ENCODE peak calls at places on chromosome 15, in seven cellular contexts. H is HepG2, G is RWPE1, V is GM23338, U is thoracic aorta, B is H9, X is lower lobe of right lung. M is an unnamed sample.

GRCh38 chr15:63860161-63860954 is 26.6 kb upstream of the HERC1 start:
- DNase-seq in H (no peak), G (no peak), V (no peak), U (no peak), B (no peak), X (no peak), M (no peak)

GRCh38 chr15:64447536-64448315 is 12.7 kb upstream of the ZNF609 start:
- DNase-seq in H (no peak), G (no peak), V (no peak), U (no peak), B (no peak), X (no peak), M (no peak)

GRCh38 chr15:72235298-72235697 is 4.3 kb upstream of the PKM start:
- DNase-seq in H (no peak), G (no peak), V (no peak), U (no peak), B (no peak), X (no peak), M (no peak)

GRCh38 chr15:80967451-80967850 is 22.2 kb downstream of the MESD start:
- DNase-seq in H (peak; percentile 28), G (no peak), V (peak; percentile 95), U (no peak), B (peak; percentile 91), X (no peak), M (peak; percentile 33)

GRCh38 chr15:90991587-90992285 is 2.6 kb downstream of the PRC1 start:
- DNase-seq in H (no peak), G (no peak), V (no peak), U (no peak), B (no peak), X (no peak), M (no peak)

GRCh38 chr15:89899303-89899946 is 5.6 kb upstream of the AP3S2 start:
- DNase-seq in H (no peak), G (no peak), V (no peak), U (no peak), B (no peak), X (no peak), M (no peak)

GRCh38 chr15:29900237-29901189 is 78.2 kb upstream of the TJP1 start:
- DNase-seq in H (no peak), G (no peak), V (no peak), U (no peak), B (no peak), X (no peak), M (no peak)

GRCh38 chr15:50183112-50183794 is 1.3 kb downstream of the SLC27A2 start:
- DNase-seq in H (no peak), G (no peak), V (no peak), U (no peak), B (no peak), X (no peak), M (no peak)

GRCh38 chr15:48644498-48644826 is 1.0 kb downstream of the FBN1 start:
- DNase-seq in H (no peak), G (no peak), V (no peak), U (no peak), B (no peak), X (no peak), M (no peak)

GRCh38 chr15:62976301-62976842 is 66.2 kb upstream of the TPM1 start:
- DNase-seq in H (no peak), G (no peak), V (no peak), U (no peak), B (no peak), X (no peak), M (no peak)

GRCh38 chr15:71278989-71279756 is 163.9 kb downstream of the THSD4 start:
- DNase-seq in H (peak; percentile 72), G (peak; percentile 84), V (no peak), U (peak; percentile 42), B (no peak), X (peak; percentile 55), M (no peak)

GRCh38 chr15:31799711-31800321 is 230.5 kb upstream of the CHRNA7 start:
- DNase-seq in H (no peak), G (peak; percentile 17), V (no peak), U (no peak), B (no peak), X (no peak), M (no peak)

GRCh38 chr15:47652213-47652852 is 65.0 kb upstream of the SEMA6D start:
- DNase-seq in H (no peak), G (no peak), V (no peak), U (no peak), B (no peak), X (no peak), M (no peak)

GRCh38 chr15:40379853-40380252 is 2.7 kb upstream of the KNSTRN start:
- DNase-seq in H (peak; percentile 41), G (peak; percentile 95), V (no peak), U (peak; percentile 54), B (no peak), X (peak; percentile 85), M (no peak)

GRCh38 chr15:46897266-46897665 is 820.0 kb upstream of the SEMA6D start:
- DNase-seq in H (no peak), G (no peak), V (no peak), U (no peak), B (no peak), X (no peak), M (no peak)

GRCh38 chr15:84818221-84819131 is 1.3 kb downstream of the ALPK3 start:
- DNase-seq in H (peak; percentile 74), G (no peak), V (peak; percentile 82), U (no peak), B (peak; percentile 75), X (no peak), M (peak; percentile 31)

GRCh38 chr15:55618396-55618795 is 30.3 kb upstream of the PYGO1 start:
- DNase-seq in H (no peak), G (no peak), V (no peak), U (no peak), B (no peak), X (no peak), M (no peak)

GRCh38 chr15:66220587-66220986 is 33.0 kb downstream of the MEGF11 start:
- DNase-seq in H (no peak), G (no peak), V (no peak), U (no peak), B (no peak), X (no peak), M (no peak)

GRCh38 chr15:101496198-101496986 is 6.9 kb upstream of the PCSK6 start:
- DNase-seq in H (no peak), G (no peak), V (no peak), U (no peak), B (no peak), X (no peak), M (no peak)

DNA sequence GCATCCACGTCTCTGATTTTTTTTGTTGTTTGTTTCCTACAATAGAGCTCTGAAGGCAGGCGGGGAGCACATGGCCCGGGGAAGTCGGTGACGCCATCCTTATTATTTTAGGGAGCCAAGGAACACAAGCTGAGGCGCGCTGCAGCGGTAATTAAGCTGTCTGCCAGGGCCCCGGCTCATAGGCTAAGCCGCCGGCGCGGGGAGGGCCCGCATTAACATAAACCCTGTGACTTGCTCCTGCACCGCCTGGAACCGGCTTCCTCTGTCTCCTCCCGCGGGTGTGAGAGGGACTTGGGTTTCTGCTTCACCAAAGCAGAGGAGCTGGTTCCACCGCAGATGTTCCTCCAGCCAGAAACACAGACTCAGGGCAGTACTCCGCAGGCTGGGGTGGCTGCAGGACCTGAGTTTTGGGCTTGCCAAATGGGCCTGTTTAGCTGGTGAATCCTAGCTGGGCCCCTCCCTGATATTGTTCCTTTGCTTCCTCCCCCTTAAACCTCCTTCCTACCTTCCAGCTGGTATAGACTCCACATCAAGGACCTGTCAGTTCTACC is 25.3 kb downstream of the ANP32A start:
- DNase-seq in H (no peak), G (peak; percentile 95), V (peak; percentile 97), U (peak; percentile 74), B (peak; percentile 94), X (peak; percentile 93), M (peak; percentile 78)
- H3K27ac ChIP-seq in H (peak overlapping the region; percentile 43), G (peak overlapping the region; percentile 87), V (peak overlapping the region; percentile 88), U (peak overlapping the region; percentile 58), B (peak overlapping the region; percentile 2), X (peak overlapping the region; percentile 76), M (peak overlapping the region; percentile 0)

GRCh38 chr15:60118564-60119080 is 114.5 kb downstream of the FOXB1 start:
- DNase-seq in H (no peak), G (no peak), V (peak; percentile 54), U (no peak), B (peak; percentile 56), X (no peak), M (peak; percentile 58)
- H3K27ac ChIP-seq in H (no peak overlapping the region), G (no peak overlapping the region), V (peak overlapping the region; percentile 35), U (no peak overlapping the region), B (no peak overlapping the region), X (no peak overlapping the region), M (peak overlapping the region; percentile 2)

DNA sequence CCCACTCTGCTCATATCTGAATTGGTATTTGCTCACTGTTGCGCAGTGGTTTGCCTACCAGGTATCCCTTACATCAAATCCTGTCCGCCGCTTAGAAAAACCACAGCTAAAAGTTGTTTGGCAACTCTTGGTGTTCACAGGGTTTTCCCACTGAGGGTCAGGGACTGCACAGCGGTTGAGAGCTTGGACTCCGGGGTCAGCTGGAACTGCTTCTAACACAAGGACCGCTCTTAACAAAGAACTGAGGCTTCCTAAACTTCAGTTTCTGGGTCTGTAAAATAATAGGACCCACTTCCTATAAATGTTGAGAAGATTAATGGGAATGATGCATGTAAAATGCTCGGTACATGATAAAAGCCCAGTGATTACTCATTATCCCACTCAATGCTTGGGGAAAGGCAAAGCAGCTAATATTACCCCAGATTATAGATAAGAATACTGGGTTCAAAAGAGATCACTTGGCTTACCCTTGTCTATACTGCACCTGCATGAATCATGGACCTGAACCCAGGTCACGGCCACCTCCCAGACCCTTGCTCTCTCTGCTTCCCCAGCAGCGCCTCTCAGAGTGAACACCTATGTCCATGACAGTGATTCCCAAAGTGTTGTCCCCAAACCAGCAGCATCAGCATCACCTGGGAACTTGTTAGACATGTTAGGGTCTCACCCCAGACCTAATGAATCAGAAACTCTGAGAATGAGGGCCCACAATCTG is 36.1 kb downstream of the LIPC start:
- DNase-seq in H (peak; percentile 94), G (no peak), V (no peak), U (no peak), B (no peak), X (no peak), M (no peak)
- H3K27ac ChIP-seq in H (peak overlapping the region; percentile 78), G (no peak overlapping the region), V (no peak overlapping the region), U (no peak overlapping the region), B (no peak overlapping the region), X (no peak overlapping the region), M (no peak overlapping the region)

DNA sequence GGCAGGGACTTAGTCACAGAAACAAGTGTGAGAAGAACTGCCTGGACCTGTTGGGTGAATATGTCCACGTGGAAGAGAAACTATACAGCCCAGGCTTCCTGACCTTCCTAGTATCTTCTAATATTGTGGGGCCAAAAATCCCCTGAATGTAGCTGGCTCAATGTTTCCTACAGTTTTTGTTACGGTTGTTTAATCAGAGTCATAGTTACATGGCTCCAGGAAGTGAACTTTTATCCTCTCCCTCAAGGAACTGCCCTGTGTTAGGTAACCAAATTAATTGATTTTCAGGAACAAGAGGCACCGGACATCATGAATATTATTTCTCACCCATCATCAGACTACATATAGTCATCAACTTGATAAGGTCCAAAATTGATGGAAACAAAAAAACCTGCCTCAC is 59.0 kb downstream of the ANXA2 start:
- DNase-seq in H (peak; percentile 4), G (no peak), V (no peak), U (no peak), B (no peak), X (no peak), M (no peak)
- H3K27ac ChIP-seq in H (no peak overlapping the region), G (no peak overlapping the region), V (no peak overlapping the region), U (no peak overlapping the region), B (no peak overlapping the region), X (no peak overlapping the region), M (no peak overlapping the region)

M was measured in neuronal stem cell.